ENCODE peak calls at places on chromosomes 7 and 10, in seven cellular contexts. J is GM23338, N is HCT116, U is upper lobe of left lung, V is suprapubic skin, G is HL-60, B is HepG2. Z is an unnamed sample.

GRCh38 chr10:21510218-21511070 is 15.0 kb downstream of the SKIDA1 start:
- DNase-seq in J (peak), N (no peak), U (no peak), V (no peak), G (no peak), B (no peak), Z (no peak)

GRCh38 chr7:129780257-129781127 is 169.0 kb downstream of the NRF1 start:
- DNase-seq in J (peak), N (peak), U (peak), V (peak), G (peak), B (peak), Z (no peak)

GRCh38 chr7:73742753-73743641 is 4.4 kb upstream of the ABHD11 start:
- DNase-seq in J (peak), N (peak), U (peak), V (peak), G (no peak), B (peak), Z (peak)

GRCh38 chr10:102131286-102132170 is 1.3 kb upstream of the PPRC1 start:
- DNase-seq in J (no peak), N (no peak), U (no peak), V (no peak), G (no peak), B (peak), Z (no peak)

GRCh38 chr7:19405546-19405945 is 260.3 kb upstream of the FERD3L start:
- DNase-seq in J (no peak), N (no peak), U (no peak), V (no peak), G (no peak), B (no peak), Z (no peak)

GRCh38 chr10:69840773-69841172 is 39.1 kb downstream of the COL13A1 start:
- DNase-seq in J (no peak), N (no peak), U (no peak), V (no peak), G (no peak), B (no peak), Z (no peak)

GRCh38 chr7:18828333-18829100 is 288.9 kb downstream of the TWIST1 start:
- DNase-seq in J (no peak), N (no peak), U (no peak), V (no peak), G (no peak), B (no peak), Z (no peak)

GRCh38 chr7:51060536-51060935 is 256.1 kb downstream of the COBL start:
- DNase-seq in J (peak), N (no peak), U (no peak), V (no peak), G (no peak), B (no peak), Z (no peak)

GRCh38 chr7:31794851-31795250 is 107.8 kb downstream of the PPP1R17 start:
- DNase-seq in J (no peak), N (no peak), U (no peak), V (no peak), G (no peak), B (no peak), Z (no peak)

GRCh38 chr7:52973126-52973525 is 62.3 kb upstream of the POM121L12 start:
- DNase-seq in J (no peak), N (no peak), U (no peak), V (no peak), G (no peak), B (no peak), Z (no peak)

GRCh38 chr10:122461367-122461728 is at the start of gene HTRA1:
- DNase-seq in J (peak), N (no peak), U (peak), V (no peak), G (no peak), B (no peak), Z (peak)

GRCh38 chr10:22219308-22219707 is 1.5 kb upstream of the EBLN1 start:
- DNase-seq in J (no peak), N (no peak), U (no peak), V (no peak), G (no peak), B (no peak), Z (no peak)

GRCh38 chr7:48038815-48039496 is 3.6 kb downstream of the C7orf57 start:
- DNase-seq in J (peak), N (no peak), U (no peak), V (no peak), G (no peak), B (no peak), Z (no peak)

GRCh38 chr7:155489862-155490696 is 32.1 kb downstream of the EN2 start:
- DNase-seq in J (peak), N (no peak), U (no peak), V (no peak), G (no peak), B (no peak), Z (no peak)

GRCh38 chr7:16083931-16084330 is 337.4 kb downstream of the CRPPA start:
- DNase-seq in J (peak), N (peak), U (no peak), V (no peak), G (no peak), B (no peak), Z (no peak)

GRCh38 chr7:120436487-120437060 is 163.6 kb downstream of the KCND2 start:
- DNase-seq in J (no peak), N (no peak), U (no peak), V (no peak), G (no peak), B (no peak), Z (no peak)

GRCh38 chr10:77702166-77702565 is 64.6 kb upstream of the KCNMA1 start:
- DNase-seq in J (no peak), N (no peak), U (no peak), V (no peak), G (no peak), B (no peak), Z (no peak)

GRCh38 chr10:114691442-114691941 is 33.4 kb upstream of the ABLIM1 start:
- DNase-seq in J (peak), N (no peak), U (no peak), V (no peak), G (no peak), B (peak), Z (no peak)

GRCh38 chr10:114694062-114694461 is 36.0 kb upstream of the ABLIM1 start:
- DNase-seq in J (no peak), N (no peak), U (no peak), V (no peak), G (no peak), B (no peak), Z (no peak)

GRCh38 chr10:114694735-114695134 is 36.7 kb upstream of the ABLIM1 start:
- DNase-seq in J (peak), N (peak), U (peak), V (no peak), G (peak), B (peak), Z (no peak)

GRCh38 chr10:114698271-114699185 is 40.5 kb upstream of the ABLIM1 start:
- DNase-seq in J (no peak), N (no peak), U (no peak), V (no peak), G (no peak), B (no peak), Z (no peak)

DNA sequence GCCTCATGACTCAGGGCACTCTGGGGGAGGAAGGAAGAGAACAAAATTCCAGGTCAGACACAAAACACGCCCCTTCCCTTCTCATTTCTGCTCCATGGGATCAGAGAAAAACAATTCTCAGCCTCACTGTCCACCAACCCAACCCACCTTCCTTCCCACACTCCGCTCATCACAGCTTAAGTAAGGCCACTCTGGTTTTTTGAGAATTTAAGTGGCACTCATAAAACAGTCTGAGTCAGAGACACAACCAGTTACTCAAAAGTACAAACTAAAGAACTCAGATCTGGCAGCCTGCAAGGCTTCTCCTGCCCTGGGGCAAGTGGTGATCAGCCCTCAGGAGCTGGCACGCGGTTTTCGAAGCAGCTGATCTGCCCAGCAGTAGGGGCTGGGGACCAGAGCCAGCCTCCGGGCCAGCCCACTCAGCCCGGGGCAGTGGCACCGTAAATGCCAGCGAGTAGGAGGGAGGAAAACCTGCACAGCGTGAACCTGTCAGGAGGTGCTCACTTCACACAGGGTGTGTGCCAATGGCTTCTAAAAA is 39.1 kb upstream of the ABLIM1 start:
- DNase-seq in J (no peak), N (no peak), U (peak), V (no peak), G (no peak), B (no peak), Z (no peak)
- TF ChIP-seq POLR2AphosphoS5 in J (no peak), N (no peak), U (no peak), V (no peak), G (no peak), B (no peak), Z (no peak)

DNA sequence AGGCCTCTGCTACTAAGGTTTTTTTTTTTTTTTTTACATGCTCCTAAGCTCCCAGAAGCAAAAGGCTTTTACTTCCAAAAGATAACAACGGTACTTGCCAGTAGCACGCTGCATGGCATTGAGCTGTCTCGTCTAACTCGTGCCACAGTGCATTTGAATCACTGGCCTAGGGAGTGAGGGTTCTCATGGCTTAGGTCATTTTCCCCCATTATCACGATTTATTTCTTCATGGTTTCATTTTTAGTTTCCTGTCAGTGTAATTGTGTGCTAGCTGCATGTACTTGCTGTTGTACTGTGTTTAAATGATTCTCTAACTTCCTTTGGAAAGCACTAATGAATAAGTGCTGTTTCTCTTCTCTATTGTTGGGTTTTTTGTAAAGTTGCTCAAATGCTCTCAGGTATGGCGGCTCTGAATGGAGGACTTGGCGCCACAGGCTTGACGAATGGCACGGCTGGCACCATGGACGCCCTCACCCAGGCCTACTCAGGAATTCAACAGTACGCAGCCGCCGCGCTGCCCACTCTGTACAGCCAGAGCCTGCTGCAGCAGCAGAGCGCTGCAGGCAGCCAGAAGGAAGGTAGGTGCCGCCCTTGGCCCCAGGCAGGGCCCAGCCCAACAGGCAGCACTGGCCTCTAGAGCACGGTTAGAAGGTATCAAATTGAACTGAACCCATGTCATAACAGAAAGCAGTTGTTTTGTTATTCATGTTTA is 290.5 kb downstream of the USP6NL start:
- DNase-seq in J (no peak), N (no peak), U (no peak), V (no peak), G (no peak), B (no peak), Z (no peak)
- TF ChIP-seq POLR2AphosphoS5 in J (no peak), N (no peak), U (no peak), V (no peak), G (no peak), B (no peak), Z (no peak)

DNA sequence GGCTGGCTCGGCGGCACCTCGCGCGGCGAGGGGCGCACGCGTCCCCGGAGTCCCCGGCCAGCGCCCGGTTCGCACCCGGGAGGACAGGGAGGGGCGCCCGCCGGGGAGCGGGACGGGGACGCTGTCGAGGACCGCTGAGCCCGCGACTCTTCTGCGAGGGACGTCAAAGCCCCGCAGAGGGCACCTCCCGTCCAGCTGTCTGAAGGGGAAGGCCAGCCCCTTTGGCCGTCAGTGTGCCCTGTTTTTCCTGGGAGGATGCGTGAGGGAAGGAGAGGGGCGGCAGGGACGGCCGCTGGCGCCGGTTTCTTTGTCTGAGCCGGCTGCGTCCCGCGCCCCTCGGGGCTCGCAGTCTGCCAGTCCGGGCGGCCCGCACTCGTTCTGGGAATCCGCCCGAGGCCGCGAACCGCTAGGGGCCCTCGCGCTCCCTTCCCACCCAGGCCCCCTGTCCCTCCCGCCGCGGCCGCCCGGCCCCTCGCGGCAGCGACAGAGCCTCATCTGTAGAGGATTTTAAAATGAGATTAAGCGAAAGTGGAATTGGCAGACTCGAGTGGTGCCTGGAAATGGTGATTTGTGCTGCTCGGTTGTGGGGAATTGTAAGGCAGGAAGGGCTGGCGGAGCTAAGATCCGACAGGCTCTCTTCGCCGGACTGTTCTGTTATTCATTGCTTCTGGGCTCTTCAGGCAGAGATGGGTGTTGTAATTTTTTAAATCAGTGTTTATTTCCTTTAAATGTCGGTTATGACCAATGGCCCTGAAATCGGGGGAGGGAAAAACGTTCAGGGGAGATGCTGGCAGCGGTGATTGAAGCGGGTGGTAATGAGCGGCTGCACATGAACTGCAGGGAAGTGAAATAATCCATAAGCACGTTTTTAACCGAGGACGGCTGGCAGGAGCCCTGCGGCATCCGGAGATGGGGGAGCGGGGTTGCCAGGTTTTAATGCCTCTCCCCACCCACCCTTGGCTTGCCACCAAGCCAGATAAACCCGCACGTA is 622 bp upstream of the RELN start:
- DNase-seq in J (peak), N (no peak), U (no peak), V (no peak), G (no peak), B (peak), Z (no peak)
- TF ChIP-seq POLR2AphosphoS5 in J (no peak), N (no peak), U (no peak), V (no peak), G (no peak), B (no peak), Z (no peak)

GRCh38 chr7:76051840-76052239 is 3.9 kb downstream of the MDH2 start:
- DNase-seq in J (no peak), N (no peak), U (no peak), V (no peak), G (no peak), B (no peak), Z (no peak)

GRCh38 chr7:76053461-76053860 is 5.6 kb downstream of the MDH2 start:
- DNase-seq in J (no peak), N (no peak), U (no peak), V (no peak), G (no peak), B (no peak), Z (no peak)

GRCh38 chr7:76057103-76057812 is 9.4 kb downstream of the MDH2 start:
- DNase-seq in J (no peak), N (no peak), U (no peak), V (no peak), G (no peak), B (no peak), Z (no peak)

GRCh38 chr7:76056241-76056640 is 8.3 kb downstream of the MDH2 start:
- DNase-seq in J (no peak), N (no peak), U (no peak), V (no peak), G (no peak), B (no peak), Z (no peak)

GRCh38 chr7:76054129-76055120 is 6.5 kb downstream of the MDH2 start:
- DNase-seq in J (no peak), N (no peak), U (peak), V (no peak), G (peak), B (no peak), Z (no peak)
- TF ChIP-seq POLR2AphosphoS5 in J (no peak), N (no peak), U (no peak), V (no peak), G (no peak), B (no peak), Z (peak)

GRCh38 chr7:157386979-157387800 is 50.4 kb downstream of the DNAJB6 start:
- DNase-seq in J (peak), N (peak), U (peak), V (peak), G (peak), B (peak), Z (peak)
- TF ChIP-seq POLR2AphosphoS5 in J (no peak), N (no peak), U (peak), V (no peak), G (peak), B (no peak), Z (peak)